ENCODE peak calls at places on chromosomes 11 and 22, in six cellular contexts. W is activated naive CD4-positive, alpha-beta T cell treated with anti-CD3 and anti-CD28 coated beads, Interleukin-2, amount 50 U/mL, for 72 hours; S is neural progenitor cell; M is iris pigment epithelial cell; X is NCI-H2029; R is HL-60. A is an unnamed sample.

GRCh38 chr11:61551630-61552029 is 29.2 kb downstream of the SYT7 start:
- DNase-seq in W (no peak), S (no peak), M (peak), X (no peak), R (no peak), A (no peak)

GRCh38 chr11:65917434-65918210 is 1.2 kb downstream of the C11orf68 start:
- DNase-seq in W (no peak), S (no peak), M (no peak), X (no peak), R (no peak), A (no peak)

GRCh38 chr11:110713469-110713776 is 1.2 kb upstream of the ARHGAP20 start:
- DNase-seq in W (no peak), S (no peak), M (no peak), X (no peak), R (no peak), A (no peak)

GRCh38 chr22:28497188-28497587 is 182.5 kb downstream of the TTC28 start:
- DNase-seq in W (no peak), S (no peak), M (peak), X (no peak), R (no peak), A (no peak)

GRCh38 chr11:20688761-20689160 is 19.4 kb downstream of the NELL1 start:
- DNase-seq in W (no peak), S (no peak), M (no peak), X (no peak), R (no peak), A (no peak)

GRCh38 chr11:101128571-101129202 is 926 bp downstream of the PGR start:
- DNase-seq in W (no peak), S (peak), M (no peak), X (no peak), R (no peak), A (no peak)

GRCh38 chr11:438101-438844 is 3.5 kb downstream of the ANO9 start:
- DNase-seq in W (no peak), S (no peak), M (no peak), X (no peak), R (no peak), A (no peak)

GRCh38 chr11:22276535-22276934 is 61.6 kb upstream of the SLC17A6 start:
- DNase-seq in W (no peak), S (no peak), M (no peak), X (no peak), R (no peak), A (no peak)

GRCh38 chr11:706957-707816 is 1.2 kb downstream of the EPS8L2 start:
- DNase-seq in W (no peak), S (peak), M (no peak), X (no peak), R (no peak), A (no peak)

GRCh38 chr22:46373166-46373565 is 37.7 kb downstream of the TRMU start:
- DNase-seq in W (no peak), S (no peak), M (no peak), X (no peak), R (no peak), A (no peak)

GRCh38 chr11:110026823-110027626 is 66.2 kb upstream of the ZC3H12C start:
- DNase-seq in W (no peak), S (no peak), M (no peak), X (no peak), R (peak), A (no peak)

GRCh38 chr11:120296554-120296953 is 28.5 kb upstream of the TLCD5 start:
- DNase-seq in W (no peak), S (no peak), M (no peak), X (no peak), R (no peak), A (no peak)

GRCh38 chr11:118635237-118635591 is 27.8 kb downstream of the PHLDB1 start:
- DNase-seq in W (no peak), S (peak), M (no peak), X (peak), R (no peak), A (no peak)

GRCh38 chr11:100602716-100603115 is 84.4 kb upstream of the ARHGAP42 start:
- DNase-seq in W (no peak), S (no peak), M (no peak), X (no peak), R (no peak), A (no peak)

GRCh38 chr11:8807544-8808225 is 103.3 kb upstream of the AKIP1 start:
- DNase-seq in W (no peak), S (no peak), M (peak), X (no peak), R (no peak), A (peak)

GRCh38 chr11:33086017-33086416 is 46.6 kb downstream of the TCP11L1 start:
- DNase-seq in W (no peak), S (no peak), M (no peak), X (no peak), R (no peak), A (no peak)

A was measured in astrocyte of the cerebellum.